ENCODE peak calls at places on chromosome 12, in six cellular contexts. One of them, this sample, is unnamed.

GRCh38 chr12:79327465-79327864 is 363.3 kb downstream of the PAWR start:
- DNase-seq in amniotic epithelial cell: no peak
- DNase-seq in activated naive CD8-positive, alpha-beta T cell treated with anti-CD3 and anti-CD28 coated beads, Interleukin-2, amount 50 U/mL, for 24 hours: no peak
- DNase-seq in prostate gland: no peak
- DNase-seq in KG1: no peak
- DNase-seq in non-pigmented ciliary epithelial cell: no peak
- DNase-seq in this sample: no peak

GRCh38 chr12:3896851-3897351 is 23.7 kb upstream of the PARP11 start:
- DNase-seq in activated naive CD8-positive, alpha-beta T cell treated with anti-CD3 and anti-CD28 coated beads, Interleukin-2, amount 50 U/mL, for 24 hours: no peak
- DNase-seq in non-pigmented ciliary epithelial cell: no peak
- DNase-seq in amniotic epithelial cell: peak
- DNase-seq in prostate gland: no peak
- DNase-seq in KG1: no peak
- DNase-seq in this sample: no peak

GRCh38 chr12:131829795-131830334 is 1.7 kb downstream of the MMP17 start:
- DNase-seq in amniotic epithelial cell: no peak
- DNase-seq in activated naive CD8-positive, alpha-beta T cell treated with anti-CD3 and anti-CD28 coated beads, Interleukin-2, amount 50 U/mL, for 24 hours: no peak
- DNase-seq in non-pigmented ciliary epithelial cell: no peak
- DNase-seq in KG1: no peak
- DNase-seq in prostate gland: no peak
- DNase-seq in this sample: no peak

GRCh38 chr12:54012631-54013398 is 4.0 kb downstream of the HOXC8 start:
- DNase-seq in KG1: no peak
- DNase-seq in activated naive CD8-positive, alpha-beta T cell treated with anti-CD3 and anti-CD28 coated beads, Interleukin-2, amount 50 U/mL, for 24 hours: no peak
- DNase-seq in prostate gland: no peak
- DNase-seq in amniotic epithelial cell: peak
- DNase-seq in non-pigmented ciliary epithelial cell: no peak
- DNase-seq in this sample: no peak

GRCh38 chr12:110696283-110696682 is 7.4 kb upstream of the HVCN1 start:
- DNase-seq in non-pigmented ciliary epithelial cell: no peak
- DNase-seq in activated naive CD8-positive, alpha-beta T cell treated with anti-CD3 and anti-CD28 coated beads, Interleukin-2, amount 50 U/mL, for 24 hours: no peak
- DNase-seq in prostate gland: no peak
- DNase-seq in KG1: no peak
- DNase-seq in amniotic epithelial cell: no peak
- DNase-seq in this sample: no peak

GRCh38 chr12:58639323-58639934 is 280.9 kb downstream of the LRIG3 start:
- DNase-seq in non-pigmented ciliary epithelial cell: no peak
- DNase-seq in prostate gland: no peak
- DNase-seq in KG1: no peak
- DNase-seq in activated naive CD8-positive, alpha-beta T cell treated with anti-CD3 and anti-CD28 coated beads, Interleukin-2, amount 50 U/mL, for 24 hours: no peak
- DNase-seq in amniotic epithelial cell: peak
- DNase-seq in this sample: no peak

GRCh38 chr12:67669925-67670631 is 21.5 kb downstream of the DYRK2 start:
- DNase-seq in KG1: no peak
- DNase-seq in amniotic epithelial cell: no peak
- DNase-seq in non-pigmented ciliary epithelial cell: no peak
- DNase-seq in activated naive CD8-positive, alpha-beta T cell treated with anti-CD3 and anti-CD28 coated beads, Interleukin-2, amount 50 U/mL, for 24 hours: no peak
- DNase-seq in prostate gland: no peak
- DNase-seq in this sample: no peak

GRCh38 chr12:113134521-113134951 is 1.0 kb downstream of the RASAL1 start:
- DNase-seq in KG1: no peak
- DNase-seq in activated naive CD8-positive, alpha-beta T cell treated with anti-CD3 and anti-CD28 coated beads, Interleukin-2, amount 50 U/mL, for 24 hours: no peak
- DNase-seq in non-pigmented ciliary epithelial cell: no peak
- DNase-seq in amniotic epithelial cell: no peak
- DNase-seq in prostate gland: no peak
- DNase-seq in this sample: no peak

GRCh38 chr12:72277415-72277814 is 5.2 kb downstream of the TRHDE start:
- DNase-seq in activated naive CD8-positive, alpha-beta T cell treated with anti-CD3 and anti-CD28 coated beads, Interleukin-2, amount 50 U/mL, for 24 hours: no peak
- DNase-seq in non-pigmented ciliary epithelial cell: no peak
- DNase-seq in amniotic epithelial cell: no peak
- DNase-seq in KG1: no peak
- DNase-seq in prostate gland: no peak
- DNase-seq in this sample: no peak

GRCh38 chr12:65891219-65891618 is 66.9 kb downstream of the HMGA2 start:
- DNase-seq in KG1: no peak
- DNase-seq in activated naive CD8-positive, alpha-beta T cell treated with anti-CD3 and anti-CD28 coated beads, Interleukin-2, amount 50 U/mL, for 24 hours: no peak
- DNase-seq in prostate gland: no peak
- DNase-seq in non-pigmented ciliary epithelial cell: no peak
- DNase-seq in amniotic epithelial cell: no peak
- DNase-seq in this sample: no peak

GRCh38 chr12:123132951-123133619 is 17.8 kb downstream of the PITPNM2 start:
- DNase-seq in KG1: no peak
- DNase-seq in activated naive CD8-positive, alpha-beta T cell treated with anti-CD3 and anti-CD28 coated beads, Interleukin-2, amount 50 U/mL, for 24 hours: no peak
- DNase-seq in prostate gland: no peak
- DNase-seq in non-pigmented ciliary epithelial cell: no peak
- DNase-seq in amniotic epithelial cell: no peak
- DNase-seq in this sample: no peak

GRCh38 chr12:113239288-113239771 is 18.1 kb downstream of the TPCN1 start:
- DNase-seq in non-pigmented ciliary epithelial cell: no peak
- DNase-seq in activated naive CD8-positive, alpha-beta T cell treated with anti-CD3 and anti-CD28 coated beads, Interleukin-2, amount 50 U/mL, for 24 hours: no peak
- DNase-seq in amniotic epithelial cell: no peak
- DNase-seq in prostate gland: no peak
- DNase-seq in KG1: no peak
- DNase-seq in this sample: no peak

GRCh38 chr12:9115731-9116689 is at the start of gene A2M:
- DNase-seq in amniotic epithelial cell: no peak
- DNase-seq in KG1: no peak
- DNase-seq in non-pigmented ciliary epithelial cell: no peak
- DNase-seq in activated naive CD8-positive, alpha-beta T cell treated with anti-CD3 and anti-CD28 coated beads, Interleukin-2, amount 50 U/mL, for 24 hours: no peak
- DNase-seq in prostate gland: no peak
- DNase-seq in this sample: no peak

GRCh38 chr12:63129927-63130326 is 21.1 kb downstream of the AVPR1A start:
- DNase-seq in amniotic epithelial cell: no peak
- DNase-seq in prostate gland: no peak
- DNase-seq in activated naive CD8-positive, alpha-beta T cell treated with anti-CD3 and anti-CD28 coated beads, Interleukin-2, amount 50 U/mL, for 24 hours: no peak
- DNase-seq in KG1: no peak
- DNase-seq in non-pigmented ciliary epithelial cell: no peak
- DNase-seq in this sample: no peak

GRCh38 chr12:78697817-78698415 is 166.7 kb upstream of the SYT1 start:
- DNase-seq in prostate gland: no peak
- DNase-seq in activated naive CD8-positive, alpha-beta T cell treated with anti-CD3 and anti-CD28 coated beads, Interleukin-2, amount 50 U/mL, for 24 hours: no peak
- DNase-seq in non-pigmented ciliary epithelial cell: no peak
- DNase-seq in KG1: no peak
- DNase-seq in amniotic epithelial cell: peak
- DNase-seq in this sample: no peak

GRCh38 chr12:104360988-104361707 is 57.6 kb downstream of the EID3 start:
- DNase-seq in KG1: no peak
- DNase-seq in amniotic epithelial cell: peak
- DNase-seq in activated naive CD8-positive, alpha-beta T cell treated with anti-CD3 and anti-CD28 coated beads, Interleukin-2, amount 50 U/mL, for 24 hours: no peak
- DNase-seq in prostate gland: no peak
- DNase-seq in non-pigmented ciliary epithelial cell: peak
- DNase-seq in this sample: no peak

GRCh38 chr12:27573972-27574371 is 50.0 kb downstream of the PPFIBP1 start:
- DNase-seq in amniotic epithelial cell: peak
- DNase-seq in activated naive CD8-positive, alpha-beta T cell treated with anti-CD3 and anti-CD28 coated beads, Interleukin-2, amount 50 U/mL, for 24 hours: no peak
- DNase-seq in prostate gland: no peak
- DNase-seq in KG1: no peak
- DNase-seq in non-pigmented ciliary epithelial cell: peak
- DNase-seq in this sample: no peak

GRCh38 chr12:1474567-1475153 is 119.7 kb downstream of the FBXL14 start:
- DNase-seq in KG1: no peak
- DNase-seq in activated naive CD8-positive, alpha-beta T cell treated with anti-CD3 and anti-CD28 coated beads, Interleukin-2, amount 50 U/mL, for 24 hours: no peak
- DNase-seq in non-pigmented ciliary epithelial cell: peak
- DNase-seq in prostate gland: no peak
- DNase-seq in amniotic epithelial cell: peak
- DNase-seq in this sample: peak

GRCh38 chr12:117027251-117028086 is 71.7 kb downstream of the TESC start:
- DNase-seq in prostate gland: no peak
- DNase-seq in KG1: no peak
- DNase-seq in activated naive CD8-positive, alpha-beta T cell treated with anti-CD3 and anti-CD28 coated beads, Interleukin-2, amount 50 U/mL, for 24 hours: no peak
- DNase-seq in amniotic epithelial cell: no peak
- DNase-seq in non-pigmented ciliary epithelial cell: no peak
- DNase-seq in this sample: no peak

GRCh38 chr12:22286569-22286968 is 47.9 kb downstream of the ST8SIA1 start:
- DNase-seq in amniotic epithelial cell: peak
- DNase-seq in KG1: no peak
- DNase-seq in activated naive CD8-positive, alpha-beta T cell treated with anti-CD3 and anti-CD28 coated beads, Interleukin-2, amount 50 U/mL, for 24 hours: no peak
- DNase-seq in prostate gland: no peak
- DNase-seq in non-pigmented ciliary epithelial cell: peak
- DNase-seq in this sample: no peak